ENCODE peak calls at places on chromosome X, in nine cellular contexts. P is EL, E is frontal cortex, L is H54, X is SK-N-DZ, W is activated T-cell treated with anti-CD3 and anti-CD28 coated beads for 48 hours, U is mucosa of descending colon, V is hypothalamus, F is AG08396. D is an unnamed sample.

GRCh38 chrX:121958886-121959285 is 911.5 kb downstream of the GLUD2 start:
- DNase-seq in E (no peak), P (peak), U (no peak), V (no peak), W (no peak), X (no peak), F (no peak), L (no peak), D (no peak)

GRCh38 chrX:54640721-54641120 is 110.7 kb downstream of the GNL3L start:
- DNase-seq in E (no peak), X (no peak), U (no peak), P (no peak), F (no peak), L (no peak), W (no peak), V (no peak), D (no peak)

GRCh38 chrX:45768666-45769065 is 568.0 kb upstream of the DIPK2B start:
- DNase-seq in L (no peak), W (no peak), P (no peak), F (no peak), E (no peak), X (no peak), V (no peak), U (no peak), D (no peak)

GRCh38 chrX:126064901-126065541 is 101.1 kb downstream of the DCAF12L2 start:
- DNase-seq in L (no peak), U (peak), F (no peak), P (no peak), X (no peak), W (no peak), E (no peak), V (no peak), D (no peak)

GRCh38 chrX:102720237-102721168 is at the start of gene GPRASP3:
- DNase-seq in W (peak), F (peak), P (peak), V (peak), X (peak), E (peak), U (peak), L (no peak), D (peak)

GRCh38 chrX:136752796-136753195 is 27.9 kb downstream of the ARHGEF6 start:
- DNase-seq in V (no peak), X (no peak), U (no peak), F (peak), L (no peak), E (no peak), P (no peak), W (no peak), D (no peak)

GRCh38 chrX:129523076-129524055 is at the start of gene SMARCA1:
- DNase-seq in L (peak), F (peak), V (no peak), W (no peak), U (no peak), X (peak), E (peak), P (peak), D (no peak)

GRCh38 chrX:16488959-16489358 is 161.0 kb upstream of the S100G start:
- DNase-seq in F (no peak), P (no peak), X (no peak), L (no peak), W (no peak), U (no peak), V (no peak), E (no peak), D (no peak)

GRCh38 chrX:103361798-103362197 is 5.5 kb downstream of the TCEAL9 start:
- DNase-seq in U (no peak), V (no peak), E (no peak), P (no peak), L (no peak), X (no peak), W (no peak), F (no peak), D (no peak)

GRCh38 chrX:19862634-19863236 is 24.7 kb downstream of the SH3KBP1 start:
- DNase-seq in F (no peak), P (no peak), W (no peak), E (no peak), X (no peak), L (no peak), V (no peak), U (no peak), D (no peak)

GRCh38 chrX:8235026-8235425 is 64.0 kb upstream of the VCX2 start:
- DNase-seq in P (no peak), E (no peak), V (no peak), U (no peak), W (no peak), F (no peak), L (no peak), X (no peak), D (no peak)

GRCh38 chrX:50459615-50460014 is 11.0 kb downstream of the DGKK start:
- DNase-seq in P (no peak), W (no peak), F (no peak), L (no peak), U (no peak), E (no peak), V (no peak), X (no peak), D (no peak)

GRCh38 chrX:119692241-119693031 is 532 bp downstream of the SEPTIN6 start:
- DNase-seq in E (peak), F (peak), L (peak), V (no peak), X (peak), P (peak), U (peak), W (peak), D (no peak)

GRCh38 chrX:107348051-107348450 is 101.4 kb upstream of the FRMPD3 start:
- DNase-seq in V (no peak), E (no peak), P (no peak), L (no peak), U (no peak), W (no peak), X (no peak), F (no peak), D (no peak)

GRCh38 chrX:54540289-54540688 is 10.3 kb downstream of the GNL3L start:
- DNase-seq in W (no peak), V (no peak), L (no peak), X (no peak), P (peak), U (no peak), E (no peak), F (peak), D (no peak)

GRCh38 chrX:86348669-86349068 is 200.4 kb downstream of the DACH2 start:
- DNase-seq in X (no peak), P (no peak), F (no peak), L (no peak), E (no peak), V (no peak), U (no peak), W (no peak), D (no peak)

GRCh38 chrX:101368800-101369199 is 17.2 kb downstream of the BTK start:
- DNase-seq in X (no peak), V (no peak), L (no peak), E (no peak), F (no peak), W (no peak), U (no peak), P (no peak), D (no peak)

GRCh38 chrX:45718676-45719075 is 518.0 kb upstream of the DIPK2B start:
- DNase-seq in E (no peak), W (no peak), L (no peak), P (no peak), X (no peak), F (no peak), U (no peak), V (no peak), D (no peak)

GRCh38 chrX:46838974-46839480 is 2.2 kb downstream of the RP2 start:
- DNase-seq in W (no peak), U (no peak), V (no peak), E (no peak), P (peak), F (no peak), X (no peak), L (no peak), D (no peak)

GRCh38 chrX:9362529-9362928 is 102.3 kb upstream of the TBL1X start:
- DNase-seq in V (no peak), F (no peak), U (no peak), P (no peak), E (no peak), W (no peak), X (no peak), L (no peak), D (no peak)

GRCh38 chrX:140836874-140837273 is 127.3 kb downstream of the LINC00632 start:
- DNase-seq in F (no peak), L (no peak), V (no peak), W (no peak), X (no peak), P (no peak), E (no peak), U (no peak), D (no peak)

GRCh38 chrX:45126158-45126557 is 74.5 kb downstream of the DIPK2B start:
- DNase-seq in W (no peak), V (no peak), F (no peak), L (no peak), X (no peak), U (no peak), E (no peak), P (no peak), D (no peak)